ENCODE peak calls at places on chromosomes 11 and 22, in nine cellular contexts. One of them, this sample, is unnamed.

GRCh38 chr22:38832005-38832978 is 11.5 kb downstream of the NPTXR start:
- DNase-seq in A549: no peak
- DNase-seq in IMR-90: no peak
- DNase-seq in K562: no peak
- DNase-seq in lower leg skin: no peak
- DNase-seq in transverse colon: no peak
- DNase-seq in upper lobe of left lung: peak
- DNase-seq in adrenal gland: no peak
- DNase-seq in tibial nerve: no peak
- DNase-seq in this sample: no peak

GRCh38 chr22:38871360-38872171 is 450 bp downstream of the CBX6 start:
- DNase-seq in A549: no peak
- DNase-seq in IMR-90: no peak
- DNase-seq in K562: peak
- DNase-seq in lower leg skin: peak
- DNase-seq in transverse colon: no peak
- DNase-seq in upper lobe of left lung: peak
- DNase-seq in adrenal gland: no peak
- DNase-seq in tibial nerve: no peak
- DNase-seq in this sample: peak

GRCh38 chr11:41861791-41862190 is 402.3 kb upstream of the LRRC4C start:
- DNase-seq in A549: no peak
- DNase-seq in IMR-90: no peak
- DNase-seq in K562: no peak
- DNase-seq in lower leg skin: no peak
- DNase-seq in transverse colon: no peak
- DNase-seq in upper lobe of left lung: no peak
- DNase-seq in adrenal gland: no peak
- DNase-seq in tibial nerve: no peak
- DNase-seq in this sample: no peak

GRCh38 chr11:75233688-75234295 is 6.8 kb upstream of the TPBGL start:
- DNase-seq in A549: no peak
- DNase-seq in IMR-90: peak
- DNase-seq in K562: peak
- DNase-seq in lower leg skin: peak
- DNase-seq in transverse colon: no peak
- DNase-seq in upper lobe of left lung: no peak
- DNase-seq in adrenal gland: peak
- DNase-seq in tibial nerve: no peak
- DNase-seq in this sample: peak

GRCh38 chr22:49838771-49839717 is 11.4 kb upstream of the BRD1 start:
- DNase-seq in A549: no peak
- DNase-seq in IMR-90: peak
- DNase-seq in K562: no peak
- DNase-seq in lower leg skin: no peak
- DNase-seq in transverse colon: peak
- DNase-seq in upper lobe of left lung: peak
- DNase-seq in adrenal gland: no peak
- DNase-seq in tibial nerve: no peak
- DNase-seq in this sample: no peak

GRCh38 chr11:125773516-125773915 is 5.1 kb downstream of the PATE2 start:
- DNase-seq in A549: no peak
- DNase-seq in IMR-90: no peak
- DNase-seq in K562: no peak
- DNase-seq in lower leg skin: no peak
- DNase-seq in transverse colon: no peak
- DNase-seq in upper lobe of left lung: no peak
- DNase-seq in adrenal gland: no peak
- DNase-seq in tibial nerve: no peak
- DNase-seq in this sample: no peak

GRCh38 chr11:35288817-35289541 is 130.4 kb downstream of the SLC1A2 start:
- DNase-seq in A549: no peak
- DNase-seq in IMR-90: peak
- DNase-seq in K562: no peak
- DNase-seq in lower leg skin: no peak
- DNase-seq in transverse colon: no peak
- DNase-seq in upper lobe of left lung: no peak
- DNase-seq in adrenal gland: no peak
- DNase-seq in tibial nerve: no peak
- DNase-seq in this sample: no peak

GRCh38 chr11:118889796-118890195 is 6.1 kb downstream of the CXCR5 start:
- DNase-seq in A549: no peak
- DNase-seq in IMR-90: no peak
- DNase-seq in K562: no peak
- DNase-seq in lower leg skin: no peak
- DNase-seq in transverse colon: no peak
- DNase-seq in upper lobe of left lung: peak
- DNase-seq in adrenal gland: peak
- DNase-seq in tibial nerve: no peak
- DNase-seq in this sample: no peak

GRCh38 chr11:1746516-1746931 is 3.9 kb downstream of the IFITM10 start:
- DNase-seq in A549: no peak
- DNase-seq in IMR-90: no peak
- DNase-seq in K562: no peak
- DNase-seq in lower leg skin: peak
- DNase-seq in transverse colon: peak
- DNase-seq in upper lobe of left lung: peak
- DNase-seq in adrenal gland: peak
- DNase-seq in tibial nerve: no peak
- DNase-seq in this sample: no peak

GRCh38 chr11:7444582-7444981 is 40.7 kb upstream of the OLFML1 start:
- DNase-seq in A549: no peak
- DNase-seq in IMR-90: no peak
- DNase-seq in K562: no peak
- DNase-seq in lower leg skin: no peak
- DNase-seq in transverse colon: no peak
- DNase-seq in upper lobe of left lung: no peak
- DNase-seq in adrenal gland: no peak
- DNase-seq in tibial nerve: no peak
- DNase-seq in this sample: no peak

GRCh38 chr11:36376888-36377758 is 81.0 kb downstream of the PRR5L start:
- DNase-seq in A549: peak
- DNase-seq in IMR-90: peak
- DNase-seq in K562: no peak
- DNase-seq in lower leg skin: peak
- DNase-seq in transverse colon: peak
- DNase-seq in upper lobe of left lung: peak
- DNase-seq in adrenal gland: peak
- DNase-seq in tibial nerve: no peak
- DNase-seq in this sample: peak

GRCh38 chr22:35479359-35479758 is 61.3 kb upstream of the RASD2 start:
- DNase-seq in A549: no peak
- DNase-seq in IMR-90: no peak
- DNase-seq in K562: no peak
- DNase-seq in lower leg skin: no peak
- DNase-seq in transverse colon: no peak
- DNase-seq in upper lobe of left lung: no peak
- DNase-seq in adrenal gland: no peak
- DNase-seq in tibial nerve: no peak
- DNase-seq in this sample: no peak

DNA sequence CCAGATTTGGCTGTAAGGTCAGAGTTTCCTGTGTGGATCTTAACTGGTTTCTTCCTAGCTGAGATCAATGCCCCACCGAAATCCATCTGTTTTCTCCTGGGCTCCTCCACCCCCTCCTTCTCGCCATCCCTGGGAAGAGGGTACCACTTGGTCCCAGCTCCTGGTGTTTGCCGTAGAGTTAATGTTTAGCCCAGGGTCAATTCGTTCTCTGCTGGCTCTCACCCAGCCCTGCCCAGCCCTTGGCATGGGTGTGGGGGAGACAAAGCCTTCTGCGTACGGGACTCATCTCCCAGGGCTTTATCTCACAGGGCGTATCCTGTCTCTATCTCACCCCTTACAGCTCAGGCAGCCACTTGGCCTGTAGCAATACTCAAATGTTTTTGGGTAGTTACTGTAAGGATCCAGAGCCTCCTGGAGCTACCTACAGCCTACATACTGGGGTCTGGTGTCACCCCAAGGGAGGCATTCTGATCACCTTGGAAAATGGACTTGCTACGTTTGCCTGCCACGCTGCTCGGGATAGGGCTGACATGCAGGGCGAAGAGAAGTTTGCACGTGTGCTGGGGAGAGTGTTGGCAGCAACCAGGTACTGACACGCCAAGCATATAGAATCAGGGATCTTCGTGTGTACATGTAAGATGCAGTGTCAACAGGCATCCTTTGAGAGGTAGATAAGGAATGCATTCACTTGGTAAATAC is 66.2 kb downstream of the SCN3B start:
- DNase-seq in A549: peak
- DNase-seq in IMR-90: no peak
- DNase-seq in K562: no peak
- DNase-seq in lower leg skin: no peak
- DNase-seq in transverse colon: peak
- DNase-seq in upper lobe of left lung: no peak
- DNase-seq in adrenal gland: no peak
- DNase-seq in tibial nerve: no peak
- DNase-seq in this sample: no peak
- TF ChIP-seq POLR2A in A549: no peak
- TF ChIP-seq POLR2A in IMR-90: no peak
- TF ChIP-seq POLR2A in K562: no peak
- TF ChIP-seq POLR2A in lower leg skin: no peak
- TF ChIP-seq POLR2A in transverse colon: no peak
- TF ChIP-seq POLR2A in upper lobe of left lung: no peak
- TF ChIP-seq POLR2A in adrenal gland: no peak
- TF ChIP-seq POLR2A in tibial nerve: no peak
- TF ChIP-seq POLR2A in this sample: no peak

GRCh38 chr11:121249039-121249663 is 43.4 kb upstream of the SC5D start:
- DNase-seq in A549: peak
- DNase-seq in IMR-90: peak
- DNase-seq in K562: peak
- DNase-seq in lower leg skin: no peak
- DNase-seq in transverse colon: no peak
- DNase-seq in upper lobe of left lung: no peak
- DNase-seq in adrenal gland: no peak
- DNase-seq in tibial nerve: no peak
- DNase-seq in this sample: peak

GRCh38 chr11:121246769-121247035 is 45.9 kb upstream of the SC5D start:
- DNase-seq in A549: no peak
- DNase-seq in IMR-90: no peak
- DNase-seq in K562: no peak
- DNase-seq in lower leg skin: no peak
- DNase-seq in transverse colon: no peak
- DNase-seq in upper lobe of left lung: no peak
- DNase-seq in adrenal gland: no peak
- DNase-seq in tibial nerve: no peak
- DNase-seq in this sample: no peak

GRCh38 chr11:121246021-121246768 is 46.4 kb upstream of the SC5D start:
- DNase-seq in A549: no peak
- DNase-seq in IMR-90: no peak
- DNase-seq in K562: peak
- DNase-seq in lower leg skin: no peak
- DNase-seq in transverse colon: no peak
- DNase-seq in upper lobe of left lung: peak
- DNase-seq in adrenal gland: no peak
- DNase-seq in tibial nerve: no peak
- DNase-seq in this sample: no peak

GRCh38 chr11:121250843-121251242 is 41.7 kb upstream of the SC5D start:
- DNase-seq in A549: no peak
- DNase-seq in IMR-90: no peak
- DNase-seq in K562: no peak
- DNase-seq in lower leg skin: no peak
- DNase-seq in transverse colon: no peak
- DNase-seq in upper lobe of left lung: no peak
- DNase-seq in adrenal gland: no peak
- DNase-seq in tibial nerve: no peak
- DNase-seq in this sample: no peak

DNA sequence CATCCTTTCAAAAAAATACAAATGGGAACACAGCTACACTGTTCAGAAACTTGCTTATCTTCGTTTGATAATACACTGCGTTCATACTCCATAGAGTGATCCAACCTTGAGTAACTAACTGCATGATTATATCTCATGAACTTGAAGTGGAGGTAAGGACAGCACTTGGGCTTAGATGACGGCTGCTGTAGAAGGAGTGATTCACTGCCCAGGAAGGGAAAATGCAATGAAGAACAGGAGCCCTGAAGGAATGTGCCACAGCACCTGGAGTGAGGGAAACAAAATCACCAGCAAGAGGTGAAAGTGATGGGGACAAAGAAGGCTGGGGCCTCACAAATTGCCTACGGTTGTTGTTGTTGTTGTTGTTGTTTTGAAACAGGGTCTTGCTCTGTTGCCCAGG is 44.1 kb upstream of the SC5D start:
- DNase-seq in A549: no peak
- DNase-seq in IMR-90: no peak
- DNase-seq in K562: no peak
- DNase-seq in lower leg skin: no peak
- DNase-seq in transverse colon: no peak
- DNase-seq in upper lobe of left lung: no peak
- DNase-seq in adrenal gland: no peak
- DNase-seq in tibial nerve: no peak
- DNase-seq in this sample: no peak
- TF ChIP-seq POLR2A in A549: no peak
- TF ChIP-seq POLR2A in IMR-90: no peak
- TF ChIP-seq POLR2A in K562: no peak
- TF ChIP-seq POLR2A in lower leg skin: no peak
- TF ChIP-seq POLR2A in transverse colon: no peak
- TF ChIP-seq POLR2A in upper lobe of left lung: no peak
- TF ChIP-seq POLR2A in adrenal gland: no peak
- TF ChIP-seq POLR2A in tibial nerve: no peak
- TF ChIP-seq POLR2A in this sample: no peak

DNA sequence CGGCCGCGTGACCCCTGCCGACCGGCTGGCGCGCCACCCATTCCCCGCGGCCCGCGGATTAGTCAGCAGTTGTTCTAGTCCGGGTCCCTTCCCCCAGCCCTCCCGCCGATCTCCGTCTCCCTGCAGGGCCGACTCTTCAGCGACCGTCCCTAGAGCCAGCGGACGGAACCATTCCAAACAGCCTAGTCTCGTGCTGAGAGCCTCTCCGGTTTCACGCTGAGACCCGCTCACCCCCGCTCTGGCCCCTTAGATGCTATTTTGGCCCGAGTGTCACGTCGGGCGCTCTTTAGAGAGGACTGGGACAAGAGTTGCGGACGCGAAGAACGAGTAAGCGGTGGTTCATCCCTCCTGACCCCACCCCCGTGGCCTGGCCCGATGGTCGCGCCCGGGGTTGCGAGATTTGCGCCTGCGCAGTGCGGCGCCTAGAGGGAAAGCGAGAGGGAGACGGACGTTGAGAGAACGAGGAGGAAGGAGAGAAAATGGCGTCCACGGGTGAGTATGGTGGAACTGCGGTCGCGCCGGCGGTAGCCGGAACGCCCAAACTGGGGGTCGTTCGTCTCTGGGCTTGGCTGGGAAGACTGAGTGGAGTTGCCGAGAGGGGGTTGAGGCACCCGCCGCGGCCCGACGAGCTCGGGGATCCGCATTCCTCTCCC is at the start of the genes EWSR1 and RHBDD3:
- DNase-seq in A549: peak
- DNase-seq in IMR-90: peak
- DNase-seq in K562: peak
- DNase-seq in lower leg skin: peak
- DNase-seq in transverse colon: peak
- DNase-seq in upper lobe of left lung: peak
- DNase-seq in adrenal gland: peak
- DNase-seq in tibial nerve: peak
- DNase-seq in this sample: peak
- TF ChIP-seq POLR2A in A549: peak
- TF ChIP-seq POLR2A in IMR-90: peak
- TF ChIP-seq POLR2A in K562: peak
- TF ChIP-seq POLR2A in lower leg skin: no peak
- TF ChIP-seq POLR2A in transverse colon: peak
- TF ChIP-seq POLR2A in upper lobe of left lung: peak
- TF ChIP-seq POLR2A in adrenal gland: peak
- TF ChIP-seq POLR2A in tibial nerve: peak
- TF ChIP-seq POLR2A in this sample: peak

GRCh38 chr11:61793084-61793828 is 545 bp downstream of the FEN1 start:
- DNase-seq in A549: peak
- DNase-seq in IMR-90: no peak
- DNase-seq in K562: no peak
- DNase-seq in lower leg skin: no peak
- DNase-seq in transverse colon: no peak
- DNase-seq in upper lobe of left lung: no peak
- DNase-seq in adrenal gland: no peak
- DNase-seq in tibial nerve: no peak
- DNase-seq in this sample: peak
- TF ChIP-seq POLR2A in A549: no peak
- TF ChIP-seq POLR2A in IMR-90: no peak
- TF ChIP-seq POLR2A in K562: no peak
- TF ChIP-seq POLR2A in lower leg skin: no peak
- TF ChIP-seq POLR2A in transverse colon: no peak
- TF ChIP-seq POLR2A in upper lobe of left lung: no peak
- TF ChIP-seq POLR2A in adrenal gland: no peak
- TF ChIP-seq POLR2A in tibial nerve: no peak
- TF ChIP-seq POLR2A in this sample: peak